ENCODE peak calls at places on chromosomes 12 and 14, in seven cellular contexts. G is KBM-7, W is endothelial cell, A is GDM1, H is cardiac fibroblast, C is SK-N-DZ, Y is occipital lobe. V is an unnamed sample.

GRCh38 chr14:76957224-76957881 is 71.2 kb downstream of the IRF2BPL start:
- DNase-seq in Y (no peak), W (no peak), H (no peak), G (peak), A (no peak), C (peak), V (no peak)

GRCh38 chr12:89731064-89731463 is 22.4 kb upstream of the ATP2B1 start:
- DNase-seq in A (no peak), C (no peak), H (peak), G (no peak), Y (no peak), W (no peak), V (peak)

GRCh38 chr12:122208073-122208820 is 4.7 kb downstream of the B3GNT4 start:
- DNase-seq in A (no peak), H (no peak), Y (no peak), C (no peak), G (no peak), W (no peak), V (no peak)

GRCh38 chr12:56469007-56469930 is 891 bp downstream of the SPRYD4 start:
- DNase-seq in H (no peak), Y (no peak), A (no peak), C (peak), W (no peak), G (no peak), V (peak)

GRCh38 chr14:106518054-106518943 is 991.9 kb downstream of the TMEM121 start:
- DNase-seq in G (peak), A (peak), H (no peak), W (no peak), C (no peak), Y (no peak), V (no peak)

GRCh38 chr12:25714219-25714984 is 161.3 kb upstream of the LMNTD1 start:
- DNase-seq in C (no peak), Y (no peak), G (no peak), H (no peak), W (no peak), A (no peak), V (peak)

GRCh38 chr14:69152181-69152943 is 557 bp downstream of the DCAF5 start:
- DNase-seq in W (peak), A (no peak), C (no peak), H (peak), G (peak), Y (no peak), V (peak)

GRCh38 chr14:67850066-67850830 is 30.7 kb downstream of the RAD51B start:
- DNase-seq in W (no peak), Y (no peak), H (no peak), C (no peak), G (no peak), A (no peak), V (no peak)

GRCh38 chr14:93859957-93860356 is 67.2 kb upstream of the FAM181A start:
- DNase-seq in H (no peak), A (no peak), G (no peak), C (no peak), Y (no peak), W (no peak), V (peak)

GRCh38 chr14:104657114-104657524 is 32.3 kb upstream of the INF2 start:
- DNase-seq in A (peak), C (no peak), H (no peak), Y (peak), G (peak), W (no peak), V (no peak)

GRCh38 chr14:51328089-51328941 is 88.3 kb downstream of the TMX1 start:
- DNase-seq in C (no peak), A (no peak), H (peak), W (no peak), G (no peak), Y (peak), V (peak)

GRCh38 chr12:20577054-20577453 is 118.1 kb upstream of the SLCO1C1 start:
- DNase-seq in H (no peak), Y (no peak), W (no peak), G (no peak), C (no peak), A (no peak), V (no peak)

GRCh38 chr12:109822951-109823411 is 10.2 kb downstream of the TRPV4 start:
- DNase-seq in H (no peak), G (no peak), W (no peak), A (no peak), C (no peak), Y (no peak), V (no peak)

V was measured in fibroblast of mammary gland.